ENCODE peak calls at places on chromosomes 2 and 18, in four cellular contexts. C, B, I and O are unnamed samples.

GRCh38 chr2:218733615-218734021 is 23.0 kb downstream of the TTLL4 start:
- DNase-seq in C (no peak), B (no peak), I (no peak), O (peak)

GRCh38 chr2:68357608-68358337 is 7.3 kb upstream of the PLEK start:
- DNase-seq in C (no peak), B (peak), I (peak), O (no peak)

GRCh38 chr2:79876430-79876829 is 363.6 kb downstream of the CTNNA2 start:
- DNase-seq in C (no peak), B (peak), I (no peak), O (no peak)

GRCh38 chr2:217049376-217049775 is 189.5 kb upstream of the TNP1 start:
- DNase-seq in C (no peak), B (peak), I (no peak), O (no peak)

GRCh38 chr2:164967781-164968228 is 12.5 kb upstream of the SLC38A11 start:
- DNase-seq in C (no peak), B (peak), I (no peak), O (peak)

GRCh38 chr18:68484241-68484640 is 230.7 kb downstream of the TMX3 start:
- DNase-seq in C (no peak), B (no peak), I (no peak), O (no peak)

GRCh38 chr2:84894758-84895520 is 10.5 kb upstream of the TMSB10 start:
- DNase-seq in C (no peak), B (no peak), I (no peak), O (no peak)

GRCh38 chr2:18066894-18067293 is 188.4 kb downstream of the KCNS3 start:
- DNase-seq in C (no peak), B (no peak), I (no peak), O (no peak)

GRCh38 chr18:36493349-36494281 is 196.1 kb downstream of the FHOD3 start:
- DNase-seq in C (no peak), B (peak), I (peak), O (peak)

GRCh38 chr2:200306719-200306968 is 151 bp downstream of the SPATS2L start:
- DNase-seq in C (no peak), B (no peak), I (no peak), O (no peak)

DNA sequence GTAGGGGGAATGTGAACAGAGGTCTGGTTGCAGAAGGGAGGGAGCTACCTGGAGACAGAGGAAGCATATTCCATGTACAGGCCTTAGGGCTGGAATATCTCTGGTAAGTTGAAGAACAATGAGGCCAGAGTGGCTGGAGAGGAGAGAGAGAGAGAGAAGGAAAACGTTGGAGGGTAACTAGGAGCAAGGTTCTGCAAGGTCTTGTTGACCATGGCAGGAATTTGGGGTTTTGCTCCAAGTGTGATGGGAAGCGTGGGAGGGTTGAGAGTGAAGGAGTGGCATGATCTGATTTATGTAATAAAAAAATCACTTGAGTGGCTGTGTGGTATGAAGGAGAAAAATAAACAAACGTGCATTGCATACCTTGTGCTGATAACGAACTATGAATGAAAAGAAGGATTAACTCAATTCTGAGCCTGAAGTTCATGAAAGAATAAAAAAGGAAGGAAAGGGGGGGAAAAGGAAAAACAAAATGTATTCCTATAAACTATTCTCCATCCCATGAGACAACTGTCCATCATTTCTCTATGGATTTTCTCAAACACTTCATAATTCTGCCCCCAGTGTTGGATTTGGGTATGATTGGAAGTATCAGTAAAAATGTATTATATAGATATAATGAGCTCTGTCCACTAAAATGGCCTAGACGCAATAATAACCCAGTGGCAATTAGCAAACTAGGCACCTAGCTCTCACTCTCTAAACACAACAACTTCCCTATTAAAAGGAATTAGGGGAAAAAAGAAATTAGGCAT is 59.7 kb upstream of the PMAIP1 start:
- DNase-seq in C (no peak), B (no peak), I (no peak), O (no peak)
- TF ChIP-seq CTCF in C (no peak), B (no peak), I (no peak), O (peak)

GRCh38 chr2:162327806-162328205 is 9.3 kb upstream of the IFIH1 start:
- DNase-seq in C (no peak), B (no peak), I (no peak), O (no peak)
- H3K4me3 ChIP-seq in C (no peak), B (no peak), I (no peak), O (no peak)

GRCh38 chr18:44795241-44795640 is 114.6 kb downstream of the SETBP1 start:
- DNase-seq in C (no peak), B (no peak), I (no peak), O (no peak)

GRCh38 chr18:44791520-44791919 is 110.8 kb downstream of the SETBP1 start:
- DNase-seq in C (no peak), B (no peak), I (no peak), O (no peak)

GRCh38 chr18:44793186-44793585 is 112.5 kb downstream of the SETBP1 start:
- DNase-seq in C (no peak), B (no peak), I (no peak), O (no peak)

GRCh38 chr18:44792456-44793080 is 111.9 kb downstream of the SETBP1 start:
- DNase-seq in C (no peak), B (no peak), I (no peak), O (no peak)

GRCh38 chr18:44793685-44794084 is 113.0 kb downstream of the SETBP1 start:
- DNase-seq in C (no peak), B (no peak), I (no peak), O (no peak)
- TF ChIP-seq CTCF in C (no peak), B (no peak), I (no peak), O (no peak)

DNA sequence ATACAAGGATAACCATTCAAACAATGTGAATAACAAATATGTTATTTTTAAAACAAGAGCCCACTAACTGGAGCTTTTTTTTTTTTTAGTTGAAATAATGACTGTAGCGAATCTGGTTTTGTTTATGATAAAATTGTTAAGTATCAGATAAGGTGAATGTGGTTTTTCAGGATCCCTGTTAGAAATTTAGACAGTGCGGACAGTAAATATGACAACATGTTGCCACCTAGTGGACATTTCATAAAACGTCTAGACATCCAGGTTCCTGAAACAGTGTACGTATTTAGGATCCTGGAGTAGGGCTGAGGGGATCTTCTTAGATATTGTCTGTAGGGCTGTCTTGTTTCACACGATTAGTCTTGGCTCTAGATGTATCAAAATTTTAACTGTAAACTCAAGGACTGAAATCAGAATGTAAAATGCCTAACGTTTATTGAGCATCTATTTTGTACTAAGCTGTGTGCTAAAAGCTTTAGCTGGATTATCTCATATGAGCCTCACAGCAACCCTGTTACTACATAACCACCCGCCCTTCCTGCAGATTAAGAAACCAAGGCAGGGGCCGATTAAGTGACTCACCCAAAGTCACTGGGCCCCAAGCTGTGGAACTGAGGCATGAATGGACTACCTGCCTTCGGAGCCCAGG is 23.9 kb upstream of the CCDC68 start:
- DNase-seq in C (no peak), B (peak), I (no peak), O (peak)
- H3K4me3 ChIP-seq in C (no peak), B (no peak), I (no peak), O (no peak)

GRCh38 chr2:193963472-193964119 is 1693.4 kb upstream of the SLC39A10 start:
- DNase-seq in C (no peak), B (peak), I (no peak), O (no peak)
- TF ChIP-seq CTCF in C (no peak), B (peak), I (no peak), O (peak)

DNA sequence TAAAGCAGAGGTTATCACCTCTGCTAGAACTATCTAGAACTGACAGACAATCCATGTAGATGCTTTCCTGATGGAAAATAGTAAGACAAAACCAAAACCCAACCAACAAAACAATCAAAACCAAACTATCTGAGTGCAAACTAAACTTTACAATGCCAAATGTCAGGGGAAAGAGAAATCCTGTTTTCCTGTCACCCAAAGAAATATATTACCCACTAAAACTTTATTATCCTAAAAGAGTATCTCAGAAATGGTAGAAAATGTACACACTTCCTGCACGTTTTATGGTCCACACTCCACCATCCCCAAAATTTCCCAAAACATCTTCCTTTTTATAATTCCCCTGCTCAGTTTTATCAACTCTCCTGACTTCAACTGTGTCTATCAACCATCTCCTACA is 29.9 kb downstream of the SP3 start:
- DNase-seq in C (no peak), B (no peak), I (no peak), O (no peak)
- H3K4me3 ChIP-seq in C (no peak), B (no peak), I (no peak), O (no peak)